ENCODE peak calls at places on chromosome 13, in eight cellular contexts. F, G, M, L, P, K, E and X are unnamed samples.

GRCh38 chr13:47005761-47006414 is 109.0 kb upstream of the HTR2A start:
- DNase-seq in K (no peak), G (no peak), F (no peak), E (no peak), L (no peak), P (no peak), M (peak), X (no peak)

GRCh38 chr13:46531953-46532352 is 21.0 kb upstream of the LRCH1 start:
- DNase-seq in M (no peak), P (no peak), L (no peak), F (no peak), G (no peak), K (no peak), E (no peak), X (no peak)

GRCh38 chr13:19959141-19959830 is 759 bp downstream of the ZMYM2 start:
- DNase-seq in P (peak), M (peak), G (peak), K (peak), E (peak), F (peak), L (peak), X (peak)

GRCh38 chr13:21632196-21632595 is 28.2 kb upstream of the MICU2 start:
- DNase-seq in E (no peak), F (no peak), L (no peak), K (no peak), G (no peak), P (no peak), M (no peak), X (no peak)

GRCh38 chr13:21641629-21642028 is 29.2 kb upstream of the FGF9 start:
- DNase-seq in E (no peak), L (no peak), F (no peak), M (no peak), K (no peak), G (no peak), P (no peak), X (no peak)

GRCh38 chr13:110284809-110285519 is 22.0 kb downstream of the COL4A1 start:
- DNase-seq in F (no peak), L (no peak), E (no peak), P (no peak), K (no peak), G (no peak), M (no peak), X (no peak)

GRCh38 chr13:101267656-101268055 is 148.7 kb downstream of the NALCN start:
- DNase-seq in M (no peak), P (no peak), L (no peak), F (no peak), K (no peak), G (no peak), E (no peak), X (no peak)

GRCh38 chr13:111474136-111475002 is 153.9 kb downstream of the TEX29 start:
- DNase-seq in P (no peak), E (peak), M (peak), F (no peak), K (no peak), G (no peak), L (no peak), X (no peak)

GRCh38 chr13:105960326-105960725 is 575.1 kb downstream of the EFNB2 start:
- DNase-seq in K (no peak), M (no peak), F (no peak), E (no peak), P (no peak), G (no peak), L (no peak), X (no peak)

GRCh38 chr13:72643339-72643989 is 84.0 kb downstream of the MZT1 start:
- DNase-seq in L (peak), K (peak), M (peak), P (peak), F (peak), E (no peak), G (no peak), X (no peak)

GRCh38 chr13:72504026-72504925 is 223.2 kb downstream of the MZT1 start:
- DNase-seq in K (no peak), E (no peak), F (no peak), L (no peak), M (no peak), P (no peak), G (no peak), X (no peak)

GRCh38 chr13:39039033-39039432 is 777 bp downstream of the NHLRC3 start:
- DNase-seq in P (no peak), M (no peak), E (no peak), F (no peak), L (no peak), K (no peak), G (no peak), X (no peak)

GRCh38 chr13:55266644-55267043 is 1874.1 kb upstream of the PRR20A start:
- DNase-seq in K (no peak), L (no peak), F (no peak), M (no peak), P (no peak), E (no peak), G (no peak), X (no peak)

GRCh38 chr13:77565635-77566034 is 30.1 kb downstream of the SCEL start:
- DNase-seq in K (no peak), M (peak), P (no peak), E (no peak), G (no peak), F (no peak), L (no peak), X (no peak)

GRCh38 chr13:98819382-98819781 is 66.9 kb upstream of the SLC15A1 start:
- DNase-seq in P (peak), K (no peak), M (no peak), E (no peak), L (no peak), F (no peak), G (no peak), X (no peak)
- TF ChIP-seq POLR2A in P (no peak), K (no peak), M (no peak), E (no peak), L (no peak), F (no peak), G (no peak), X (no peak)

GRCh38 chr13:41962994-41963393 is 2.1 kb upstream of the VWA8 start:
- DNase-seq in G (no peak), L (no peak), M (peak), E (no peak), K (no peak), F (no peak), P (no peak), X (no peak)

GRCh38 chr13:41956272-41956671 is 4.6 kb downstream of the VWA8 start:
- DNase-seq in P (no peak), G (no peak), K (no peak), M (no peak), L (no peak), F (no peak), E (no peak), X (no peak)

GRCh38 chr13:41960195-41960699 is 662 bp downstream of the VWA8 start:
- DNase-seq in K (peak), G (no peak), P (peak), F (peak), L (no peak), M (peak), E (no peak), X (no peak)

GRCh38 chr13:41955605-41956004 is 5.3 kb downstream of the VWA8 start:
- DNase-seq in M (no peak), E (no peak), L (no peak), F (no peak), P (no peak), K (no peak), G (no peak), X (no peak)

GRCh38 chr13:41960700-41961697 is at the start of gene VWA8:
- DNase-seq in F (peak), K (peak), G (no peak), L (peak), E (peak), M (peak), P (peak), X (peak)
- TF ChIP-seq POLR2A in F (peak), K (peak), G (no peak), L (no peak), E (no peak), M (no peak), P (peak), X (no peak)

GRCh38 chr13:52652170-52652979 is at the start of gene SUGT1:
- DNase-seq in F (peak), K (peak), G (peak), L (peak), M (peak), E (peak), P (peak), X (peak)
- TF ChIP-seq POLR2A in F (peak), K (peak), G (no peak), L (peak), M (peak), E (no peak), P (peak), X (peak)

GRCh38 chr13:98142427-98143156 is at the start of gene FARP1:
- DNase-seq in E (peak), F (peak), P (peak), G (no peak), L (peak), K (peak), M (peak), X (peak)
- TF ChIP-seq POLR2A in E (no peak), F (peak), P (no peak), G (no peak), L (peak), K (peak), M (peak), X (no peak)

GRCh38 chr13:52159159-52159982 is at the start of gene NEK3:
- DNase-seq in E (peak), M (peak), L (peak), K (peak), F (peak), P (peak), G (peak), X (peak)
- TF ChIP-seq POLR2A in E (no peak), M (no peak), L (no peak), K (no peak), F (peak), P (peak), G (no peak), X (no peak)